ENCODE peak calls at places on chromosomes 13 and 19, in six cellular contexts. I is uterus, N is astrocyte of the spinal cord, K is lower leg skin, V is tibial nerve, R is hepatocyte. C is an unnamed sample.

GRCh38 chr19:44718441-44719261 is 19.7 kb downstream of the CEACAM16 start:
- DNase-seq in I (peak; percentile 78), N (peak; percentile 35), K (no peak), V (peak; percentile 45), R (peak; percentile 81), C (no peak)

GRCh38 chr13:90867336-90867683 is 480.2 kb upstream of the MIR17HG start:
- DNase-seq in I (no peak), N (peak; percentile 70), K (peak; percentile 40), V (peak; percentile 76), R (peak; percentile 82), C (peak; percentile 77)

GRCh38 chr19:57071414-57071813 is 48.4 kb upstream of the USP29 start:
- DNase-seq in I (no peak), N (no peak), K (no peak), V (no peak), R (no peak), C (no peak)

GRCh38 chr13:40026174-40026585 is 370.7 kb downstream of the COG6 start:
- DNase-seq in I (no peak), N (peak; percentile 4), K (no peak), V (no peak), R (no peak), C (no peak)

GRCh38 chr13:113728571-113729054 is 30.4 kb upstream of the TMEM255B start:
- DNase-seq in I (no peak), N (no peak), K (no peak), V (no peak), R (no peak), C (no peak)

GRCh38 chr19:7862413-7862951 is 11.7 kb downstream of the PRR36 start:
- DNase-seq in I (no peak), N (peak; percentile 55), K (no peak), V (no peak), R (peak; percentile 93), C (peak; percentile 29)

GRCh38 chr13:60351326-60351725 is 45.7 kb upstream of the TDRD3 start:
- DNase-seq in I (no peak), N (peak; percentile 80), K (no peak), V (peak; percentile 12), R (peak; percentile 20), C (peak; percentile 19)

GRCh38 chr19:11345122-11345752 is 831 bp downstream of the TMEM205 start:
- DNase-seq in I (no peak), N (no peak), K (no peak), V (no peak), R (peak; percentile 32), C (peak; percentile 22)

GRCh38 chr19:11692127-11692790 is 46.5 kb downstream of the ZNF823 start:
- DNase-seq in I (no peak), N (no peak), K (no peak), V (no peak), R (no peak), C (no peak)

DNA sequence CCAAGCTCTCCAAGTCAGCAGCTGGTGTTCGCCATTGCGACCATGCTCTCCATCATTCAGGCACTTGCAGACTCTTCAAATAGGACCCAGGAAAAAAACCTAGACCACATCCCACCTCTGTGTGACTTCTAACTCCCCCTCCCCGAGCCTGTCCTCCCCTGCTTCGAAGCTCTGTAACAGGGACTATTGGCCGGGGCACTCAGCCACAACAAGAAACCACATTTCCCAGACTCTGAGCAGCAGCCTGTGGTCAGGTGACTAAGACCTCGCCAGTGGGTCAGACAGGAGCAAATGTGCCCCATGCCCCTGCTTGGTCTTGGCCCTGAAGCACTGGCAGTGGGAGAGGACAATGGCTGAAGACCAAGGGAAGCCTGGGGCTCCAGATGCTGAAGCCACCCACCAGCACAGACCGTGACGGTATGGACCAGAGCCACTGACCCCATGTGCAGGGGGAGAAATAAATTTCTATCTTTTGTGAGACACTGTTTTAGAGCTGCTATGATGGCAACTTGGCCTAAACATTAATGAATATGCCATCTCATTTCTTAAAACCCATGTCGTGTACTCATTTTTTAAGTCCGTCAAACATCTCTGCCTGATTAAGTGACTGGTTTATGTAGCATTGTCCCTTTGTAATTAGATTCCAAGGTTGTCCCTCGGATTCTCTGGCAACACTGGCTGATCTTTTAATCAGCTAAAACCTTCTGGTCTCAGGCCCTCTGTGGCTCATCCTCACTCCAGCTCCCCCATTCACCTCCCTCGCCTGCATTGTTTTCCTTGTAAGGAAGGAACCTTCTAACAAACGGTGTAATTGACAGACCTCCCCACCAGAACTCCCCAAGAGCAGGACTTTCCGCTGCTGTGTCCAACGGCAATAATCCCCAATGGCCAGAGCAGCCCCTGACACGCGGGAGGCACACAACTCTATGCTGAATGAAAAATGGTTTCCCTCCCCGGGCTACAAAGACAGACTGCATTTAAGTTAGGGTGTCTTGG is 98.5 kb downstream of the STK24 start:
- DNase-seq in I (no peak), N (peak; percentile 80), K (no peak), V (no peak), R (no peak), C (no peak)
- TF ChIP-seq CTCF in I (no peak), N (no peak), K (no peak), V (no peak), R (no peak), C (no peak)

GRCh38 chr19:58474291-58474996 is 1.7 kb upstream of the ZNF446 start:
- DNase-seq in I (no peak), N (peak; percentile 47), K (no peak), V (no peak), R (no peak), C (no peak)
- H3K4me3 ChIP-seq in I (no peak overlapping the region), N (no peak overlapping the region), K (no peak overlapping the region), V (no peak overlapping the region), R (no peak overlapping the region), C (no peak overlapping the region)

GRCh38 chr19:10207026-10207425 is 12.3 kb upstream of the DNMT1 start:
- DNase-seq in I (no peak), N (no peak), K (no peak), V (no peak), R (no peak), C (no peak)
- TF ChIP-seq CTCF in I (no peak), N (no peak), K (no peak), V (no peak), R (no peak), C (no peak)

GRCh38 chr19:39498262-39499081 is at the start of gene DLL3:
- DNase-seq in I (no peak), N (no peak), K (no peak), V (no peak), R (peak; percentile 44), C (no peak)

GRCh38 chr19:39499082-39499642 is 415 bp downstream of the DLL3 start:
- DNase-seq in I (no peak), N (no peak), K (no peak), V (no peak), R (peak; percentile 31), C (no peak)

GRCh38 chr19:39499932-39500331 is 1.2 kb downstream of the DLL3 start:
- DNase-seq in I (no peak), N (no peak), K (no peak), V (no peak), R (no peak), C (no peak)

GRCh38 chr19:39496063-39496462 is 2.7 kb upstream of the DLL3 start:
- DNase-seq in I (no peak), N (no peak), K (no peak), V (no peak), R (no peak), C (no peak)

GRCh38 chr19:39497850-39498261 is 891 bp upstream of the DLL3 start:
- DNase-seq in I (no peak), N (peak; percentile 34), K (no peak), V (no peak), R (peak; percentile 75), C (no peak)
- H3K4me3 ChIP-seq in I (no peak overlapping the region), N (peak overlapping the region; percentile 10), K (no peak overlapping the region), V (no peak overlapping the region), R (no peak overlapping the region), C (no peak overlapping the region)

DNA sequence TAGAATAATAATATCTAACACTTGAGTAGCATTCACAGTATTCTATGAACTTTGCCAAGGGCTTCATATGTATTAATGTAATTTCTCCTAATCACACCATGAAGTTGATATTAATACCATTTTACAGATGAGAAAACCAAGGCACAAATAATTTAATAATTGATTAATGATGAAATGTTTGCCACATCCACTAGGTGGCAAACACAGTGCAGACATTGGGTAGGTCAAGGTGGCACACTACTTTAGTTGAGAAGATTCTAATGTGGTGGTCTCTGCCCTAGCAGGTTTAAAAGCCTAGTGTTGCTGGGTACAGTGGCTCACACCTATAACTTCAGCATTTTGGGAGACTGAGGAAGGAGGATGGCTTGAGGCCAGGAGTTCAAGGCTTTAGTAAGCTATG is 412.4 kb downstream of the SUCLA2 start:
- DNase-seq in I (no peak), N (no peak), K (no peak), V (no peak), R (no peak), C (no peak)
- TF ChIP-seq CTCF in I (no peak), N (peak; percentile 23), K (no peak), V (no peak), R (no peak), C (no peak)

DNA sequence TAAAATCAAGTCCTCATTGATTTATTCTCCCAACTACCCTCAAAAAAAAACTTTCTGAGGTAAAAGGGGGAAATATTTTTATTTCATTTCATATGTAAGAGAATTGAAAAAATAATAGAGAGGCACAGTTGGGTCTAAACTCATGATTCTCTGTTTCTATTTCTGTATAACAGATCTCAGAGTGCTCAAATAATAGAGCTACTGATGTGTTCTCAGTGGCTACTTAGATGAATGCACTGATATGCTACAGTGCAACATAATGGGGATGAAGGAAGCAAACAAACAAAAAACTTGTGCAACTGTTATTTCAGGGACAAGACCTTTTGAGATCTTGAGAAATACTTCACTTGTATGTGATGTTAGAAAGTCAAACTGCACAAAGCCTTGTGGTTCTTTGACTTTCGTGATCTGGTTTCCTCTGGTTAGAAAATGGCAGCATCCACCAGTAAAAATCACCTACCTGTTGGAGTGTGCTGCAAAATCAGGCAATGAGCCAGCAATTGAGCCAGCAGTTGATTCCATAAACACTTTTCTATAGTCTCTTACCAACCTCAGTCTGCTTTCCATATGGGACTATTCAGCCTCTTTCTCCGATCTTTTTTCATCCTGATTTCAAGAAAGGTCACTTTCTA is 9.8 kb upstream of the DACH1 start:
- DNase-seq in I (no peak), N (no peak), K (no peak), V (no peak), R (no peak), C (no peak)
- H3K4me3 ChIP-seq in I (no peak overlapping the region), N (no peak overlapping the region), K (no peak overlapping the region), V (no peak overlapping the region), R (no peak overlapping the region), C (no peak overlapping the region)

DNA sequence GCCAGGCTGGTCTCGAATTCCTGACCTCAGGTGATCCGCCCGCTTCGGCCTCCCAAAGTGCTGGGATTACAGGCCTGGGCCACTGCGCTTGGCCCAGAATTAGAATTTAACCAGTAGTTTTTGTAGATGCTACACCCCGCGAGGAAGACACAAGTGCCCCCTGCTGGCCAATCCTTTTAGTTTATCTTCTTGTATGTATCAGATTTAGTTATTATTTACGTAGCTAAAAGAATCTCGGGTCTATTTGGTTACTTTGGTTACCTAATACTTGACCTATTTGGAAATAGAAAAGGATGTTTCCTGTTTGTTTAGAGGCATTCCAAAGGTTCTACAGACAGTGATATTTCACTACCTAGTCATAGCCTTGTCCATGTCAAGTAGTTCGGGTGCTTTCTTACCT is 22.0 kb downstream of the MUC16 start:
- DNase-seq in I (no peak), N (no peak), K (no peak), V (no peak), R (no peak), C (no peak)
- TF ChIP-seq CTCF in I (no peak), N (no peak), K (no peak), V (no peak), R (no peak), C (no peak)

C was measured in bronchial epithelial cell.